ENCODE peak calls at places on chromosomes 1 and 21, in six cellular contexts. I is Caco-2, M is right cardiac atrium, T is Karpas-422, B is uterus, P is colonic mucosa. S is an unnamed sample. For H3K9me3, the result is how much of the 10 kb centered on the place peaks cover.

GRCh38 chr1:219160942-219161341 is 12.7 kb upstream of the LYPLAL1 start:
- DNase-seq in I (no peak), M (peak), T (no peak), B (no peak), P (no peak), S (no peak)

GRCh38 chr1:97778718-97779117 is 142.1 kb downstream of the DPYD start:
- DNase-seq in I (no peak), M (no peak), T (no peak), B (no peak), P (no peak), S (no peak)

GRCh38 chr21:34544032-34544496 is 32.1 kb upstream of the KCNE1 start:
- DNase-seq in I (peak), M (peak), T (peak), B (peak), P (peak), S (peak)

GRCh38 chr21:42146251-42146805 is 72.6 kb upstream of the ABCG1 start:
- DNase-seq in I (peak), M (no peak), T (no peak), B (peak), P (no peak), S (no peak)

GRCh38 chr1:201396859-201397464 is 2.2 kb downstream of the LAD1 start:
- DNase-seq in I (peak), M (no peak), T (no peak), B (no peak), P (peak), S (no peak)

GRCh38 chr1:62175568-62176179 is 19.0 kb upstream of the L1TD1 start:
- DNase-seq in I (no peak), M (no peak), T (peak), B (no peak), P (peak), S (no peak)

GRCh38 chr1:165116732-165117131 is 239.8 kb downstream of the LMX1A start:
- DNase-seq in I (no peak), M (no peak), T (no peak), B (no peak), P (no peak), S (peak)

GRCh38 chr1:212797681-212798080 is 6.0 kb downstream of the TATDN3 start:
- DNase-seq in I (no peak), M (no peak), T (peak), B (no peak), P (no peak), S (no peak)

GRCh38 chr1:31742462-31743212 is 21.5 kb downstream of the ADGRB2 start:
- DNase-seq in I (no peak), M (no peak), T (no peak), B (no peak), P (no peak), S (no peak)

GRCh38 chr1:55898191-55898590 is 681.2 kb downstream of the PLPP3 start:
- DNase-seq in I (no peak), M (no peak), T (no peak), B (no peak), P (no peak), S (no peak)

GRCh38 chr1:236168716-236169429 is 26.5 kb downstream of the GPR137B start:
- DNase-seq in I (no peak), M (peak), T (no peak), B (peak), P (peak), S (no peak)

GRCh38 chr1:208139434-208140086 is 104.6 kb downstream of the PLXNA2 start:
- DNase-seq in I (no peak), M (no peak), T (no peak), B (peak), P (no peak), S (no peak)

GRCh38 chr1:110249256-110249655 is 39.1 kb downstream of the KCNC4 start:
- DNase-seq in I (no peak), M (no peak), T (no peak), B (no peak), P (no peak), S (no peak)

GRCh38 chr1:34378968-34379729 is 202.4 kb downstream of the C1orf94 start:
- DNase-seq in I (no peak), M (no peak), T (no peak), B (no peak), P (no peak), S (no peak)

GRCh38 chr1:118783095-118783758 is 204.9 kb downstream of the TBX15 start:
- DNase-seq in I (no peak), M (no peak), T (no peak), B (no peak), P (no peak), S (no peak)

DNA sequence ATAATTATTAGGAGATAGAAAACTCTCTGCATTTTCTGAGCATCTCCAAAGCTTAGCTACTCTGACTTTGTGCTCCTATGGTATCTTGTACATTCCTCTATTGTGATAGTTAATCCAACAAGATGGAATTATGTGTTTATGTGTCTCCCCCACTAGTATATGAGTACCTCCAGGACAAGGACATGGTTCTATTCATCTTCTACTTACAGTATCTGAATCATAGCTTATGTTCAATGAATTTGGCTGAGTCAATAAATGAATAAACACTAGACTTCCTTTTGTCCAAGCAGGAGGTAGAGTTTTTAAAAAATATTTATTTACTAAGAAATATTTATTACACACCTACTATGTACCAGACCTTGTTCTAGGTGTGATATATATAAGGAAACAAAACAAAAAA is 18.4 kb upstream of the CTH start:
- DNase-seq in I (no peak), M (no peak), T (no peak), B (no peak), P (no peak), S (no peak)
- H3K9me3 ChIP-seq in I (under half), M (under half), T (under half), B (under half), P (under half), S (under half)

GRCh38 chr21:45184869-45185268 is 102.8 kb downstream of the POFUT2 start:
- DNase-seq in I (no peak), M (peak), T (no peak), B (no peak), P (no peak), S (no peak)
- H3K9me3 ChIP-seq in I (under half), M (under half), T (under half), B (under half), P (under half), S (under half)

GRCh38 chr1:2905356-2905755 is 103.9 kb upstream of the TTC34 start:
- DNase-seq in I (no peak), M (no peak), T (no peak), B (no peak), P (no peak), S (no peak)
- H3K9me3 ChIP-seq in I (under half), M (under half), T (under half), B (under half), P (under half), S (under half)

GRCh38 chr1:3120994-3121393 is 52.0 kb downstream of the PRDM16 start:
- DNase-seq in I (no peak), M (no peak), T (no peak), B (no peak), P (no peak), S (no peak)
- H3K9me3 ChIP-seq in I (under half), M (under half), T (under half), B (under half), P (under half), S (under half)

DNA sequence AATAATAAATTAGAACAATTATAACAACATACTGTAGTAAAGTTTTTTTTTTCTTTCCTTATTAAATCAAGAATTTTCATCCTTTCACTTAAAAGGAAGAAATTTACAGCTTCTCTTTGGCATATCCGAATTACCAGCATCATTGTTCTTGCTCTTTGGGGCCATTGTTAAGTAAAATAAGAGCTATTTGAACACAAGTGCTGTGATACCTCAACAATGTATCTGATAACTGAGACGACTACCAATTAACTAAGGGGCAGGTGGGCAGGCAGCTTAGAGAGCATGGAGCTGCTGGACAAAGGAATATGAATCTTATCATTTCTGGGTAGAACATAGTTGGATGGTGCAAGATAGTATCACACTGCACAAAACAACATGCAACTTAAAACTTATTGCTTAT is 719.9 kb upstream of the TMPRSS15 start:
- DNase-seq in I (no peak), M (no peak), T (no peak), B (no peak), P (no peak), S (no peak)
- H3K9me3 ChIP-seq in I (under half), M (under half), T (under half), B (under half), P (under half), S (under half)